ENCODE peak calls at places on chromosomes 16 and 17, in five cellular contexts. Y is activated T-cell treated with anti-CD3 and anti-CD28 coated beads, Interleukin-2, amount 50 U/mL, for 72 hours; J is B cell; T is heart left ventricle; W is activated CD8-positive, alpha-beta T cell treated with anti-CD3 and anti-CD28 coated beads for 36 hours. D is an unnamed sample.
A peak's percentile ranks its signal among the peaks of the same experiment; 100 is the strongest.

GRCh38 chr17:4607773-4608187 is 23.5 kb downstream of the SMTNL2 start:
- ATAC-seq in Y (no peak), J (no peak), T (peak; percentile 25), W (no peak), D (no peak)

GRCh38 chr16:29662729-29663019 is 373 bp upstream of the SPN start:
- ATAC-seq in Y (peak; percentile 18), J (no peak), T (no peak), W (peak; percentile 35), D (peak; percentile 30)

GRCh38 chr17:15038656-15039055 is 226.5 kb downstream of the PMP22 start:
- ATAC-seq in Y (no peak), J (no peak), T (no peak), W (no peak), D (no peak)

GRCh38 chr17:74369221-74369620 is 1.9 kb downstream of the GPR142 start:
- ATAC-seq in Y (peak; percentile 63), J (peak; percentile 46), T (no peak), W (peak; percentile 90), D (peak; percentile 55)

GRCh38 chr17:76397184-76397583 is 12.8 kb downstream of the SPHK1 start:
- ATAC-seq in Y (no peak), J (no peak), T (no peak), W (no peak), D (no peak)

GRCh38 chr17:78947235-78948153 is 22.3 kb upstream of the TIMP2 start:
- ATAC-seq in Y (no peak), J (no peak), T (no peak), W (no peak), D (peak; percentile 42)

GRCh38 chr16:29719063-29719462 is 26.7 kb downstream of the C16orf54 start:
- ATAC-seq in Y (no peak), J (no peak), T (no peak), W (no peak), D (no peak)

GRCh38 chr16:79253100-79253631 is 347.4 kb downstream of the MAF start:
- ATAC-seq in Y (no peak), J (no peak), T (no peak), W (no peak), D (no peak)

GRCh38 chr16:10840703-10841102 is 22.1 kb upstream of the TVP23A start:
- ATAC-seq in Y (no peak), J (no peak), T (no peak), W (no peak), D (no peak)

GRCh38 chr17:38510424-38511125 is 82.3 kb downstream of the ARHGAP23 start:
- ATAC-seq in Y (peak; percentile 62), J (no peak), T (peak; percentile 41), W (peak; percentile 15), D (peak; percentile 35)

GRCh38 chr16:11679941-11680911 is 12.0 kb downstream of the SNN start:
- ATAC-seq in Y (no peak), J (no peak), T (no peak), W (no peak), D (no peak)

GRCh38 chr17:79721993-79722671 is 8.6 kb upstream of the ENPP7 start:
- ATAC-seq in Y (no peak), J (no peak), T (no peak), W (no peak), D (no peak)

GRCh38 chr17:29005562-29005887 is 308 bp downstream of the SEZ6 start:
- ATAC-seq in Y (no peak), J (no peak), T (no peak), W (no peak), D (no peak)

GRCh38 chr17:19554393-19554792 is 20.7 kb downstream of the SLC47A1 start:
- ATAC-seq in Y (no peak), J (no peak), T (no peak), W (no peak), D (no peak)

GRCh38 chr16:10594312-10594950 is 14.0 kb upstream of the EMP2 start:
- ATAC-seq in Y (no peak), J (peak; percentile 53), T (no peak), W (no peak), D (no peak)

GRCh38 chr17:32302860-32303649 is 37.4 kb downstream of the RHBDL3 start:
- ATAC-seq in Y (no peak), J (no peak), T (no peak), W (no peak), D (no peak)

GRCh38 chr17:29107933-29108805 is 65.2 kb downstream of the PIPOX start:
- ATAC-seq in Y (no peak), J (no peak), T (peak; percentile 38), W (no peak), D (no peak)

GRCh38 chr17:29369831-29370735 is 20.1 kb upstream of the TAOK1 start:
- ATAC-seq in Y (peak; percentile 95), J (peak; percentile 94), T (peak; percentile 72), W (peak; percentile 95), D (peak; percentile 92)

GRCh38 chr16:66862023-66862520 is 17.9 kb downstream of the CA7 start:
- ATAC-seq in Y (no peak), J (no peak), T (no peak), W (no peak), D (no peak)

GRCh38 chr17:27552467-27552779 is 78.6 kb upstream of the LGALS9 start:
- ATAC-seq in Y (peak; percentile 67), J (no peak), T (no peak), W (peak; percentile 76), D (peak; percentile 47)

GRCh38 chr16:3173892-3174617 is 13.9 kb upstream of the OR1F1 start:
- ATAC-seq in Y (peak; percentile 9), J (no peak), T (no peak), W (peak; percentile 28), D (peak; percentile 20)

GRCh38 chr16:54417384-54417783 is 130.8 kb upstream of the IRX3 start:
- ATAC-seq in Y (no peak), J (no peak), T (no peak), W (no peak), D (no peak)

GRCh38 chr17:47299239-47299910 is 24.4 kb upstream of the EFCAB13 start:
- ATAC-seq in Y (no peak), J (no peak), T (no peak), W (no peak), D (no peak)

GRCh38 chr16:48373258-48374050 is 11.8 kb downstream of the SIAH1 start:
- ATAC-seq in Y (no peak), J (no peak), T (no peak), W (no peak), D (no peak)

GRCh38 chr16:24834459-24835335 is 11.1 kb upstream of the SLC5A11 start:
- ATAC-seq in Y (peak; percentile 51), J (no peak), T (no peak), W (no peak), D (peak; percentile 38)

GRCh38 chr16:72952404-72953301 is 95.3 kb downstream of the ZFHX3 start:
- ATAC-seq in Y (no peak), J (no peak), T (no peak), W (no peak), D (no peak)

GRCh38 chr16:57763290-57764005 is 27.9 kb downstream of the KATNB1 start:
- ATAC-seq in Y (no peak), J (no peak), T (no peak), W (no peak), D (no peak)

GRCh38 chr17:81092518-81093095 is 57.7 kb downstream of the BAIAP2 start:
- ATAC-seq in Y (no peak), J (no peak), T (no peak), W (no peak), D (no peak)

GRCh38 chr17:70171159-70171558 is 1.8 kb downstream of the KCNJ2 start:
- ATAC-seq in Y (no peak), J (no peak), T (peak; percentile 16), W (no peak), D (no peak)

GRCh38 chr16:52050418-52050817 is 496.5 kb downstream of the TOX3 start:
- ATAC-seq in Y (no peak), J (no peak), T (no peak), W (no peak), D (no peak)

D was measured in activated T-helper 17 cell treated with anti-CD3 and anti-CD28 coated beads, Interleukin-2, amount 50 U/mL, for 72 hours.